ENCODE peak calls at places on chromosome 7, in eight cellular contexts. One of them, this sample, is unnamed.

GRCh38 chr7:78609281-78609680 is 810.7 kb downstream of the PHTF2 start:
- DNase-seq in HCT116: no peak
- DNase-seq in GM23248: no peak
- DNase-seq in neural progenitor cell: no peak
- DNase-seq in PC-3: no peak
- DNase-seq in hepatocyte: no peak
- DNase-seq in GM23338: no peak
- DNase-seq in SK-N-SH: no peak
- DNase-seq in this sample: no peak

GRCh38 chr7:34320926-34321609 is 336.9 kb upstream of the NPSR1 start:
- DNase-seq in HCT116: peak; percentile 54
- DNase-seq in GM23248: peak; percentile 80
- DNase-seq in neural progenitor cell: peak; percentile 79
- DNase-seq in PC-3: peak; percentile 74
- DNase-seq in hepatocyte: peak; percentile 82
- DNase-seq in GM23338: peak; percentile 90
- DNase-seq in SK-N-SH: peak; percentile 78
- DNase-seq in this sample: peak; percentile 69

GRCh38 chr7:100358027-100358856 is at the start of gene PILRB:
- DNase-seq in HCT116: no peak
- DNase-seq in GM23248: no peak
- DNase-seq in neural progenitor cell: no peak
- DNase-seq in PC-3: no peak
- DNase-seq in hepatocyte: no peak
- DNase-seq in GM23338: no peak
- DNase-seq in SK-N-SH: no peak
- DNase-seq in this sample: no peak

GRCh38 chr7:101727184-101727583 is 90.2 kb upstream of the CUX1 start:
- DNase-seq in HCT116: no peak
- DNase-seq in GM23248: no peak
- DNase-seq in neural progenitor cell: no peak
- DNase-seq in PC-3: no peak
- DNase-seq in hepatocyte: no peak
- DNase-seq in GM23338: no peak
- DNase-seq in SK-N-SH: no peak
- DNase-seq in this sample: no peak

GRCh38 chr7:23184709-23185354 is 3.0 kb downstream of the NUP42 start:
- DNase-seq in HCT116: peak; percentile 34
- DNase-seq in GM23248: peak; percentile 77
- DNase-seq in neural progenitor cell: peak; percentile 13
- DNase-seq in PC-3: peak; percentile 65
- DNase-seq in hepatocyte: peak; percentile 56
- DNase-seq in GM23338: peak; percentile 29
- DNase-seq in SK-N-SH: peak; percentile 63
- DNase-seq in this sample: peak; percentile 9

GRCh38 chr7:80611779-80612178 is 26.7 kb upstream of the CD36 start:
- DNase-seq in HCT116: peak; percentile 21
- DNase-seq in GM23248: peak; percentile 53
- DNase-seq in neural progenitor cell: no peak
- DNase-seq in PC-3: peak; percentile 87
- DNase-seq in hepatocyte: peak; percentile 40
- DNase-seq in GM23338: no peak
- DNase-seq in SK-N-SH: no peak
- DNase-seq in this sample: no peak

GRCh38 chr7:29620531-29620930 is 56.9 kb downstream of the PRR15 start:
- DNase-seq in HCT116: no peak
- DNase-seq in GM23248: no peak
- DNase-seq in neural progenitor cell: no peak
- DNase-seq in PC-3: peak; percentile 7
- DNase-seq in hepatocyte: no peak
- DNase-seq in GM23338: no peak
- DNase-seq in SK-N-SH: no peak
- DNase-seq in this sample: no peak

GRCh38 chr7:7789551-7789988 is 71.2 kb upstream of the RPA3 start:
- DNase-seq in HCT116: no peak
- DNase-seq in GM23248: no peak
- DNase-seq in neural progenitor cell: no peak
- DNase-seq in PC-3: no peak
- DNase-seq in hepatocyte: no peak
- DNase-seq in GM23338: no peak
- DNase-seq in SK-N-SH: no peak
- DNase-seq in this sample: peak; percentile 62

GRCh38 chr7:8190121-8190895 is 71.7 kb downstream of the ICA1 start:
- DNase-seq in HCT116: peak; percentile 26
- DNase-seq in GM23248: peak; percentile 66
- DNase-seq in neural progenitor cell: peak; percentile 78
- DNase-seq in PC-3: peak; percentile 66
- DNase-seq in hepatocyte: peak; percentile 64
- DNase-seq in GM23338: peak; percentile 82
- DNase-seq in SK-N-SH: peak; percentile 60
- DNase-seq in this sample: peak; percentile 72

GRCh38 chr7:120991570-120991969 is 3.1 kb downstream of the CPED1 start:
- DNase-seq in HCT116: no peak
- DNase-seq in GM23248: peak; percentile 79
- DNase-seq in neural progenitor cell: no peak
- DNase-seq in PC-3: peak; percentile 41
- DNase-seq in hepatocyte: no peak
- DNase-seq in GM23338: no peak
- DNase-seq in SK-N-SH: no peak
- DNase-seq in this sample: no peak

GRCh38 chr7:105662998-105663397 is 81.7 kb upstream of the EFCAB10 start:
- DNase-seq in HCT116: no peak
- DNase-seq in GM23248: no peak
- DNase-seq in neural progenitor cell: no peak
- DNase-seq in PC-3: no peak
- DNase-seq in hepatocyte: no peak
- DNase-seq in GM23338: no peak
- DNase-seq in SK-N-SH: no peak
- DNase-seq in this sample: no peak

GRCh38 chr7:106126170-106126938 is 14.2 kb upstream of the SYPL1 start:
- DNase-seq in HCT116: no peak
- DNase-seq in GM23248: peak; percentile 67
- DNase-seq in neural progenitor cell: no peak
- DNase-seq in PC-3: peak; percentile 97
- DNase-seq in hepatocyte: no peak
- DNase-seq in GM23338: no peak
- DNase-seq in SK-N-SH: no peak
- DNase-seq in this sample: no peak

GRCh38 chr7:66871076-66871475 is 49.9 kb upstream of the TMEM248 start:
- DNase-seq in HCT116: no peak
- DNase-seq in GM23248: no peak
- DNase-seq in neural progenitor cell: no peak
- DNase-seq in PC-3: no peak
- DNase-seq in hepatocyte: no peak
- DNase-seq in GM23338: no peak
- DNase-seq in SK-N-SH: no peak
- DNase-seq in this sample: no peak

GRCh38 chr7:70553364-70553763 is 578.6 kb upstream of the GALNT17 start:
- DNase-seq in HCT116: no peak
- DNase-seq in GM23248: no peak
- DNase-seq in neural progenitor cell: no peak
- DNase-seq in PC-3: no peak
- DNase-seq in hepatocyte: no peak
- DNase-seq in GM23338: no peak
- DNase-seq in SK-N-SH: no peak
- DNase-seq in this sample: no peak

GRCh38 chr7:99631311-99632109 is 14.8 kb downstream of the ZSCAN25 start:
- DNase-seq in HCT116: no peak
- DNase-seq in GM23248: peak; percentile 38
- DNase-seq in neural progenitor cell: peak; percentile 43
- DNase-seq in PC-3: peak; percentile 22
- DNase-seq in hepatocyte: peak; percentile 69
- DNase-seq in GM23338: peak; percentile 54
- DNase-seq in SK-N-SH: no peak
- DNase-seq in this sample: no peak

GRCh38 chr7:157515342-157516041 is 178.7 kb downstream of the DNAJB6 start:
- DNase-seq in HCT116: no peak
- DNase-seq in GM23248: no peak
- DNase-seq in neural progenitor cell: peak; percentile 30
- DNase-seq in PC-3: no peak
- DNase-seq in hepatocyte: no peak
- DNase-seq in GM23338: no peak
- DNase-seq in SK-N-SH: no peak
- DNase-seq in this sample: no peak

GRCh38 chr7:64869912-64870562 is 33.0 kb upstream of the ZNF273 start:
- DNase-seq in HCT116: no peak
- DNase-seq in GM23248: no peak
- DNase-seq in neural progenitor cell: no peak
- DNase-seq in PC-3: no peak
- DNase-seq in hepatocyte: no peak
- DNase-seq in GM23338: no peak
- DNase-seq in SK-N-SH: peak; percentile 36
- DNase-seq in this sample: no peak

GRCh38 chr7:55019329-55019690 is 493 bp downstream of the EGFR start:
- DNase-seq in HCT116: no peak
- DNase-seq in GM23248: peak; percentile 67
- DNase-seq in neural progenitor cell: peak; percentile 72
- DNase-seq in PC-3: peak; percentile 34
- DNase-seq in hepatocyte: peak; percentile 74
- DNase-seq in GM23338: peak; percentile 64
- DNase-seq in SK-N-SH: no peak
- DNase-seq in this sample: no peak
- TF ChIP-seq EZH2phosphoT487 in HCT116: no peak
- TF ChIP-seq EZH2phosphoT487 in GM23248: no peak
- TF ChIP-seq EZH2phosphoT487 in neural progenitor cell: no peak
- TF ChIP-seq EZH2phosphoT487 in PC-3: no peak
- TF ChIP-seq EZH2phosphoT487 in hepatocyte: no peak
- TF ChIP-seq EZH2phosphoT487 in GM23338: no peak
- TF ChIP-seq EZH2phosphoT487 in SK-N-SH: no peak
- TF ChIP-seq EZH2phosphoT487 in this sample: no peak

DNA sequence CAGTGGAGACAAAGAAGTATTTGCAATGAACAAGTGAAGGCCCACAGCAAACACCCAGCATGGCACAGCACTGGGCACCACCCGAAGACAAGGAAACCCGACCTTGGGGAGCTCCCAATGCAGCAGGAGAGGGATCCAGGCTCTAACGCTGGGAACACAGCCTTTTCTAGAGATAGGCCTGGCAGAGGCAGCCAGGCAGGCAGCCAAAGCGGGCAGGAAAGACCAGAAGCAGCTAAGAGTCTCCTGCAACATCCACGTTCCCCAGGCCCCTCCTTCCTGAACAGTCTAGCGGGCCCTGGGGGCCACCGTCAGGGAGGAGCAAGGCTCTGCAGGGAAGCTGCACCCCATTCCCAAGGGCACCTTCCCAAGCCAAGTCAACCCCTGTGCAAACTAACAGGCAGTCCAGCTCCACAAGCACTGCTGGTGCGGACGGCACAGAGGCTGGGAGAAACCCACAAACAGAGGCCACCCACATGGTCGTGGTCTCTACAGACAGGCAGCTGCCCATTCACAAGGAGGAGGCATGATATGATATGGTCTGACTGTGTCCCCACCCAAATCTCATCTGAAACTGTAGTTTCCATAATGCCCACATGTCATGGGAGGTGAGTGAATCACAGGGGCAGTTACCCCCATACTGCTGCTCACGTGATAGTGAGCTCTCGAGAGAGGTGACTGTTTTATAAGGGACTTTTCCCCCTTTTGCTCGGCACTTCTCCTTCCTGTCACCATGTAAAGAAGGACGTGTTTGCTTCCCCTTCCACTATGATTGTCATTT is 115.7 kb downstream of the MAD1L1 start:
- DNase-seq in HCT116: no peak
- DNase-seq in GM23248: no peak
- DNase-seq in neural progenitor cell: no peak
- DNase-seq in PC-3: no peak
- DNase-seq in hepatocyte: peak; percentile 46
- DNase-seq in GM23338: no peak
- DNase-seq in SK-N-SH: peak; percentile 81
- DNase-seq in this sample: no peak
- H2AFZ ChIP-seq in HCT116: no peak overlapping the region
- H2AFZ ChIP-seq in GM23248: no peak overlapping the region
- H2AFZ ChIP-seq in neural progenitor cell: no peak overlapping the region
- H2AFZ ChIP-seq in PC-3: no peak overlapping the region
- H2AFZ ChIP-seq in hepatocyte: no peak overlapping the region
- H2AFZ ChIP-seq in GM23338: no peak overlapping the region
- H2AFZ ChIP-seq in SK-N-SH: no peak overlapping the region
- H2AFZ ChIP-seq in this sample: no peak overlapping the region

DNA sequence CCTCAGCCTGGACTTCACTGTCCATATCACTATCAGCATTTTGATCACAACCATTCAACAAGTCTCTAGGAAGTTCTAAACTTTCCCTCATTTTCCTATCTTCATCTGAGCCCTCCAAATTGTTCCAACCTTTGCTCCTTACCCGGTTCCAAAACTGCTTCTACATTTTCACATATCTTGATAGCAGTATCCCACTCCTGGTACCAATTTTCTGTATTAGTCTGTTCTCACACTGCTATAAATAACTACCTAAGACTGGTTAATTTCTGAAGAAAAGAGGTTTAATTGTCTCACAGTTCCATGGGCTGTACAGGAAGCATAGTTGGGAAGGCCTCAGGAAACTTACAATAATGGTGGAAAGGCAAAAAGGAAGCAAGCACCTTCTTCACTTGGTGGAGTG is 11.9 kb downstream of the THAP5 start:
- DNase-seq in HCT116: no peak
- DNase-seq in GM23248: no peak
- DNase-seq in neural progenitor cell: no peak
- DNase-seq in PC-3: no peak
- DNase-seq in hepatocyte: no peak
- DNase-seq in GM23338: no peak
- DNase-seq in SK-N-SH: no peak
- DNase-seq in this sample: no peak
- TF ChIP-seq EZH2phosphoT487 in HCT116: no peak
- TF ChIP-seq EZH2phosphoT487 in GM23248: no peak
- TF ChIP-seq EZH2phosphoT487 in neural progenitor cell: no peak
- TF ChIP-seq EZH2phosphoT487 in PC-3: no peak
- TF ChIP-seq EZH2phosphoT487 in hepatocyte: no peak
- TF ChIP-seq EZH2phosphoT487 in GM23338: no peak
- TF ChIP-seq EZH2phosphoT487 in SK-N-SH: no peak
- TF ChIP-seq EZH2phosphoT487 in this sample: no peak

GRCh38 chr7:131000873-131001272 is 266.9 kb upstream of the KLF14 start:
- DNase-seq in HCT116: no peak
- DNase-seq in GM23248: no peak
- DNase-seq in neural progenitor cell: no peak
- DNase-seq in PC-3: no peak
- DNase-seq in hepatocyte: no peak
- DNase-seq in GM23338: no peak
- DNase-seq in SK-N-SH: no peak
- DNase-seq in this sample: no peak
- H2AFZ ChIP-seq in HCT116: no peak overlapping the region
- H2AFZ ChIP-seq in GM23248: no peak overlapping the region
- H2AFZ ChIP-seq in neural progenitor cell: peak overlapping the region; percentile 12
- H2AFZ ChIP-seq in PC-3: no peak overlapping the region
- H2AFZ ChIP-seq in hepatocyte: no peak overlapping the region
- H2AFZ ChIP-seq in GM23338: no peak overlapping the region
- H2AFZ ChIP-seq in SK-N-SH: no peak overlapping the region
- H2AFZ ChIP-seq in this sample: no peak overlapping the region

GRCh38 chr7:115812796-115813195 is 217.8 kb downstream of the TFEC start:
- DNase-seq in HCT116: no peak
- DNase-seq in GM23248: no peak
- DNase-seq in neural progenitor cell: peak; percentile 93
- DNase-seq in PC-3: no peak
- DNase-seq in hepatocyte: no peak
- DNase-seq in GM23338: no peak
- DNase-seq in SK-N-SH: no peak
- DNase-seq in this sample: no peak
- TF ChIP-seq EZH2phosphoT487 in HCT116: no peak
- TF ChIP-seq EZH2phosphoT487 in GM23248: no peak
- TF ChIP-seq EZH2phosphoT487 in neural progenitor cell: peak; percentile 49
- TF ChIP-seq EZH2phosphoT487 in PC-3: no peak
- TF ChIP-seq EZH2phosphoT487 in hepatocyte: no peak
- TF ChIP-seq EZH2phosphoT487 in GM23338: no peak
- TF ChIP-seq EZH2phosphoT487 in SK-N-SH: no peak
- TF ChIP-seq EZH2phosphoT487 in this sample: no peak

This sample was measured in MM.1S.